ENCODE peak calls at places on chromosomes 16 and 17, in five cellular contexts. W is HCT116, F is sigmoid colon, G is neural progenitor cell, K is heart left ventricle. B is an unnamed sample.

GRCh38 chr17:60989846-60990245 is 312.2 kb downstream of the BCAS3 start:
- DNase-seq in W (no peak), F (no peak), G (no peak), K (no peak), B (no peak)

GRCh38 chr17:49976828-49977202 is 7.8 kb downstream of the DLX4 start:
- DNase-seq in W (no peak), F (no peak), G (no peak), K (no peak), B (no peak)

GRCh38 chr17:1153795-1154546 is 25.8 kb downstream of the ABR start:
- DNase-seq in W (no peak), F (peak; percentile 83), G (peak; percentile 59), K (no peak), B (no peak)

GRCh38 chr16:82108774-82109173 is 61.2 kb downstream of the MPHOSPH6 start:
- DNase-seq in W (no peak), F (no peak), G (no peak), K (no peak), B (no peak)

GRCh38 chr17:15659663-15660062 is 24.4 kb downstream of the TRIM16 start:
- DNase-seq in W (peak; percentile 77), F (no peak), G (no peak), K (peak; percentile 56), B (peak; percentile 82)

GRCh38 chr17:7058831-7059447 is 15.0 kb upstream of the SLC16A11 start:
- DNase-seq in W (no peak), F (no peak), G (no peak), K (no peak), B (no peak)

GRCh38 chr17:26818736-26819135 is 475.2 kb upstream of the WSB1 start:
- DNase-seq in W (peak; percentile 10), F (no peak), G (peak; percentile 4), K (no peak), B (no peak)

GRCh38 chr16:46836521-46837292 is 5.7 kb upstream of the C16orf87 start:
- DNase-seq in W (no peak), F (no peak), G (no peak), K (no peak), B (no peak)

GRCh38 chr17:4073983-4074830 is 68.6 kb downstream of the ZZEF1 start:
- DNase-seq in W (no peak), F (no peak), G (no peak), K (no peak), B (no peak)

GRCh38 chr17:80695979-80696378 is 151.3 kb downstream of the RPTOR start:
- DNase-seq in W (no peak), F (no peak), G (no peak), K (no peak), B (no peak)

GRCh38 chr17:28513476-28513875 is 7.3 kb downstream of the FOXN1 start:
- DNase-seq in W (no peak), F (no peak), G (no peak), K (no peak), B (no peak)

GRCh38 chr16:71885261-71885650 is 1.3 kb upstream of the ZNF821 start:
- DNase-seq in W (no peak), F (no peak), G (no peak), K (no peak), B (no peak)

GRCh38 chr17:10357768-10358167 is 15.0 kb downstream of the MYH13 start:
- DNase-seq in W (no peak), F (no peak), G (peak; percentile 52), K (no peak), B (no peak)

DNA sequence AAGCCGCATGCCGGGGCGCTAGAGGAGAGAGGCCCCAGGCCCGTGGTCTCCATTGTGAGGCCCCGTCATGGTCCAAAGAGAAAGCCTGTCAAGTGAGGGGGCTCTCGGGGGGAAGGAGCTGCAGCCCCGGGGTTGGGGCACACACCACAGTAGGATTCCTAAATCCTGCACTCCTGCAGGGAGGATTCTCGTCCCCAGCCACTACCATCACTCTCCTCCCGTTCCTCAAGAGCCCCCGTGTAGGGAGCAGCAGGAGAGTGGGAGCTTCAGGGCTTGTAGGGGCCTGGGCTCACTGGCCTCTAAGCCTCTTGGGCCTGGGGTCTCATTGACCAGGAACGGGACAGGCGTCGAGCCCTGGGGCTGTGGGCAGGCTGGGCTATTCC is 811 bp downstream of the C16orf86 start:
- DNase-seq in W (no peak), F (no peak), G (no peak), K (no peak), B (no peak)
- H3K4me3 ChIP-seq in W (no peak overlapping the region), F (peak overlapping the region; percentile 99), G (peak overlapping the region; percentile 90), K (peak overlapping the region; percentile 91), B (no peak overlapping the region)

DNA sequence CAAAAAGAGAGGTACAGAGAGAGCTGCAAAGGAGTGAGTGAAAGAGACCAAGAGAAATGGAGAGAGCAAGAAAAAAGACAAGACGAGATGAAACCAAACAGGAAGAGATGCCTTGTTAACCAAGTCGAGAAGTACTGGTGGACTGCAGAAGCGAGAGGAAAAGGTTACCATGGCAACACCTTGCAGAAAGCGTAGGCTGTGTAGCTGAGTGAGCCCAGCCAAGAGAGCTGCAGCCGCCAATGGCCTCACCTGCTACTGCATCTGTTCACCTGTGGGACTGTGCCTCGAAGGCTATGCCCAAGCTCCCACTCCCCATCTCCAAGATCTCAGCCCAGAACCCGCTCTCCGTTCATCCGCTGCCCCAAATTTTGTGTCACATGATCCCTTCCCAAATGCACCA is 161.3 kb downstream of the SLC39A11 start:
- DNase-seq in W (no peak), F (no peak), G (no peak), K (no peak), B (no peak)
- H3K4me1 ChIP-seq in W (peaks cover 10% of the 10 kb centered on the region), F (no peaks in the 10 kb centered on the region), G (peaks cover 25% of the 10 kb centered on the region), K (no peaks in the 10 kb centered on the region), B (peaks cover 3% of the 10 kb centered on the region)

DNA sequence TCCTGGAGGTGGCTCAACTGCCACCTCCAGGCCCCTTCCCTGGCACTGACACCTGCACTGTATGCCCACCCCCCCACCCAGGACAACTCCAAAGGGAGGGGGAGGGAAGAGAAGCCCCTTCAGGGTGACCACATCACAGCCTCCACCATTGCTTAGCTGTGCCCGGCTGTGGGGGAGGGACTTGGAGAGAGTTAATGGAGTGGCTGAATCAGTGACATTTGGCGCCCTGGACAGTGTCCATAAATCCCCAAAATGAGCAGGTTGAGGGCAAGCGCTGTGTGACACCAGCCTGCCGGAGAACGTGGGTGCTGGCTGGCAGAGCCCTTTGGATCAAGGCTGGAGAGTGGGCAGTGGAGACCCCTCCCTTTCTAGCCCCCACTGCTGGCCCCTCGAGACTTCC is 883 bp downstream of the USH1G start:
- DNase-seq in W (no peak), F (no peak), G (no peak), K (no peak), B (no peak)
- H3K27me3 ChIP-seq in W (peaks cover 4% of the 10 kb centered on the region), F (peaks cover 77% of the 10 kb centered on the region), G (peaks cover 59% of the 10 kb centered on the region), K (peaks cover 81% of the 10 kb centered on the region), B (peaks cover 96% of the 10 kb centered on the region)

DNA sequence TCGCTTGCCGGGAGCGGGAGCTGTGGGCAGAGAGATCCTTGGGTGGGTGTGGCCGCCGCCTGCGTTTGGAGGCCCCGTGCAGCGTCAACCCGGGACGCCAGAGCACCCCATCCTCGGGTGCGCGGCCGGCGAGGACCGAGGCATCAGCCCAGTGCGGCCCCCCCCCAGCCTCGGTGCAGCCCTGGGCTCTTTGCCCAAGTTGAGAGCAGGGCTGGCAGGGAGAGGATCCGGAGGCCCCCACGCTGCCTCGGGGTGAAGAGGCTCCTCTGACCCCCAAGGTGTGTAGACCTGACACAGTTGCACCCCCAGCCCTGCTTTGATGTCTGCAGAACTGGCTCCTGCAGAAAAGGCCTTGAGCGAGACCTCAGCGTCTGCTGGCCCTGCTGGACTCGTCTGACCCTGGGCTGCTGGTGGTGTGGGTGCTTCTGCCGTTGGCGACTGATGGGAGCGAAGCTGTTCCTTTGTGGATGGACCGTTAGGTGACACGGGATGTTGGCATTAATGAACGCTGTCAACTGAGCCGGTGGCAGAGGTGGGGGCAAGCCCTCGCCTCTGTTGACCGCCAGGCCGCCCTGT is 8.0 kb downstream of the CACNA1H start:
- DNase-seq in W (no peak), F (no peak), G (no peak), K (no peak), B (no peak)
- H3K4me3 ChIP-seq in W (no peak overlapping the region), F (peak overlapping the region; percentile 87), G (no peak overlapping the region), K (no peak overlapping the region), B (no peak overlapping the region)

GRCh38 chr17:62935481-62935880 is 30.6 kb upstream of the TANC2 start:
- DNase-seq in W (no peak), F (no peak), G (no peak), K (no peak), B (no peak)

GRCh38 chr17:62937636-62938035 is 28.4 kb upstream of the TANC2 start:
- DNase-seq in W (no peak), F (no peak), G (no peak), K (no peak), B (no peak)

DNA sequence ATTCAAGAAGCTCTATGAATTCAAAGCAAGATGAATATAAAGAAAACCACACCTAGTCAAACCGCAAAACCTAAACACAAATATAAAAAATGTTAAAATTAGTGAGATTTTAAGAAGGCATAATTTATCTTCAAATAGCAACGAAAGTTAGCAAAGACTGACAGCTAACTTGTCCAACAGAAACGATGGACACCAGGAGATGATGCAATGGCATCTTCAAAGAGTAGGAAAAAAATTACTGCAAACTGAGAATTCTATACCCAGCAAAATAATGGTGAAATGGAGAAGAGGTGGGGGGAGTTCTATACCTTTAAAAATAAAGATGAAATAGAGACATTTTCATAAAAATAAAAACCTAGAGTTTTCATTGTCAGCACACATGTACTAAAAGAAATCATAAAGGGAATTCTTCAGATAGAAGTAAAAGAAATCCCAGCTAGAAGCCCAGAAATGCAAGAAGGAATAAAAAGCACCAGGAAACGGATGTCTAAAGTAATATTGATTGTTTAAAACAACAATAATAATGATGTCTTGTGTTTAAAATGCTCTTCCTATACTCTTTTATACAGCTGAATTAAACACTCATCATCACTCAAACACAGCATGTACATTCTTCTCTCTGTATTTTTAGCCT is 24.6 kb upstream of the TANC2 start:
- DNase-seq in W (no peak), F (no peak), G (no peak), K (no peak), B (no peak)
- H3K4me1 ChIP-seq in W (no peaks in the 10 kb centered on the region), F (no peaks in the 10 kb centered on the region), G (no peaks in the 10 kb centered on the region), K (no peaks in the 10 kb centered on the region), B (no peaks in the 10 kb centered on the region)

DNA sequence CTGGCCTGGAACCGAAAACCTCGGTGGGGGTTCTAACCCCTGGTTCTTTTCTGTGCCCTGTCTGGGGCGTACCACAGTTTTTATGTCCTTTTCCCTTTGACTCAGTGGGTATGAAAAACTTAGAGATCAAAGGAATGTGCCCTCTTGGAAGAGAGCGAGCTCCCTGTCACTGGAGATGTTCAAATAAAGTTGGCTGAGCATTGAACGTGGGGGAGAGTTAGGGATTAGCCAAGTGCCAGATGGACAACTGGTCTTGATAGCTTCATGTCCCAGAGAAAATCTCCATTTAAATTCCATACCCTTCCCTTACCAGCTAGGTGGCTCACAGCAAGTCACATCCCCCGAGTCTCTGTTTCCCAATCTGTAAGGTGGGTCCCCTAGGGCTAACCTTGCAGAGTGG is 9.5 kb downstream of the ADGRG1 start:
- DNase-seq in W (no peak), F (no peak), G (no peak), K (no peak), B (no peak)
- H3K27me3 ChIP-seq in W (no peaks in the 10 kb centered on the region), F (peaks cover 44% of the 10 kb centered on the region), G (no peaks in the 10 kb centered on the region), K (no peaks in the 10 kb centered on the region), B (no peaks in the 10 kb centered on the region)

GRCh38 chr16:88333645-88334516 is 48.9 kb upstream of the ZNF469 start:
- DNase-seq in W (no peak), F (no peak), G (no peak), K (no peak), B (no peak)
- H3K4me3 ChIP-seq in W (peak overlapping the region; percentile 35), F (no peak overlapping the region), G (no peak overlapping the region), K (no peak overlapping the region), B (peak overlapping the region; percentile 28)